ENCODE peak calls at places on chromosomes 6 and 20, in five cellular contexts. K is IMR-90, W is H9, M is mesenchymal stem cell, P is neuronal stem cell. V is an unnamed sample.

GRCh38 chr6:130670142-130670541 is 157.1 kb upstream of the SMLR1 start:
- DNase-seq in K (no peak), W (no peak), M (no peak), P (no peak), V (no peak)

GRCh38 chr6:83590413-83590812 is 78.1 kb downstream of the PRSS35 start:
- DNase-seq in M (peak), W (no peak), K (peak), P (no peak), V (no peak)

GRCh38 chr6:159279790-159280277 is 110.6 kb downstream of the FNDC1 start:
- DNase-seq in K (no peak), W (peak), M (no peak), P (no peak), V (peak)

GRCh38 chr20:24112360-24112759 is 123.8 kb upstream of the GGTLC1 start:
- DNase-seq in P (no peak), M (no peak), W (no peak), K (no peak), V (no peak)

GRCh38 chr6:2818593-2818992 is 23.1 kb downstream of the SERPINB1 start:
- DNase-seq in P (no peak), W (no peak), M (peak), K (peak), V (no peak)

GRCh38 chr6:156589281-156589680 is 187.9 kb upstream of the ARID1B start:
- DNase-seq in M (peak), W (no peak), P (no peak), K (peak), V (peak)

GRCh38 chr20:219290-220115 is 7.6 kb upstream of the DEFB129 start:
- DNase-seq in K (peak), M (peak), W (peak), P (no peak), V (no peak)

GRCh38 chr6:121652726-121653623 is 217.5 kb downstream of the GJA1 start:
- DNase-seq in P (no peak), W (no peak), K (peak), M (peak), V (peak)

GRCh38 chr6:92043782-92044181 is 1375.6 kb downstream of the EPHA7 start:
- DNase-seq in W (no peak), P (no peak), M (peak), K (no peak), V (no peak)

GRCh38 chr6:5135783-5136376 is 50.7 kb downstream of the PPP1R3G start:
- DNase-seq in M (peak), K (no peak), W (no peak), P (no peak), V (peak)

GRCh38 chr6:169861431-169862045 is 110.1 kb downstream of the ERMARD start:
- DNase-seq in M (no peak), W (no peak), P (no peak), K (no peak), V (no peak)

GRCh38 chr6:26124550-26125014 is 37.4 kb downstream of the HFE start:
- DNase-seq in W (no peak), M (no peak), K (no peak), P (no peak), V (no peak)

GRCh38 chr6:36459483-36459882 is 16.7 kb downstream of the KCTD20 start:
- DNase-seq in M (no peak), K (no peak), W (no peak), P (no peak), V (no peak)

GRCh38 chr20:22515264-22515663 is 69.1 kb downstream of the FOXA2 start:
- DNase-seq in W (peak), M (no peak), P (no peak), K (no peak), V (no peak)

GRCh38 chr6:82246802-82247633 is 526 bp downstream of the IBTK start:
- DNase-seq in K (peak), W (peak), M (peak), P (peak), V (peak)

GRCh38 chr6:41723178-41723935 is 12.1 kb downstream of the TFEB start:
- DNase-seq in P (no peak), K (peak), W (peak), M (peak), V (peak)

GRCh38 chr6:108804976-108805375 is 43.2 kb upstream of the ARMC2 start:
- DNase-seq in W (no peak), K (no peak), M (no peak), P (no peak), V (no peak)

GRCh38 chr6:75283907-75284284 is 696 bp downstream of the TMEM30A start:
- DNase-seq in K (no peak), M (no peak), P (no peak), W (no peak), V (no peak)

GRCh38 chr20:33162753-33163152 is 5.2 kb upstream of the BPIFA2 start:
- DNase-seq in M (no peak), W (no peak), K (no peak), P (no peak), V (no peak)

GRCh38 chr6:49409951-49410542 is 53.0 kb downstream of the MMUT start:
- DNase-seq in K (peak), W (peak), M (peak), P (peak), V (peak)

GRCh38 chr20:37299718-37300529 is 10.5 kb downstream of the MANBAL start:
- DNase-seq in W (no peak), M (peak), P (no peak), K (peak), V (no peak)

GRCh38 chr6:35049885-35050284 is 91.3 kb downstream of the TCP11 start:
- DNase-seq in P (no peak), W (no peak), K (peak), M (peak), V (no peak)

GRCh38 chr6:111057074-111057752 is 30.1 kb upstream of the SLC16A10 start:
- DNase-seq in W (no peak), P (peak), M (peak), K (peak), V (peak)

GRCh38 chr6:40822619-40823018 is 216.4 kb downstream of the UNC5CL start:
- DNase-seq in M (peak), P (no peak), W (no peak), K (no peak), V (no peak)

GRCh38 chr6:164942271-164942670 is 367.1 kb downstream of the C6orf118 start:
- DNase-seq in W (no peak), P (no peak), M (no peak), K (no peak), V (peak)

GRCh38 chr6:155374681-155375080 is 60.4 kb upstream of the TFB1M start:
- DNase-seq in P (no peak), W (no peak), M (no peak), K (no peak), V (no peak)

GRCh38 chr6:34536959-34537848 is 18.9 kb downstream of the SPDEF start:
- DNase-seq in M (no peak), W (no peak), P (no peak), K (no peak), V (no peak)

GRCh38 chr20:38108438-38109024 is 56.5 kb downstream of the TGM2 start:
- DNase-seq in P (no peak), M (peak), W (no peak), K (peak), V (peak)

GRCh38 chr20:52382931-52383330 is 191.4 kb upstream of the ZFP64 start:
- DNase-seq in P (no peak), K (no peak), W (no peak), M (no peak), V (no peak)

GRCh38 chr20:49863666-49864065 is 51.0 kb downstream of the SLC9A8 start:
- DNase-seq in M (no peak), K (no peak), P (no peak), W (no peak), V (no peak)

GRCh38 chr20:58818585-58819285 is 32.0 kb downstream of the GNAS-AS1 start:
- DNase-seq in P (no peak), M (peak), W (no peak), K (peak), V (peak)

GRCh38 chr6:127518710-127519468 is at the start of gene MTCL3:
- DNase-seq in W (peak), P (peak), K (peak), M (peak), V (no peak)

DNA sequence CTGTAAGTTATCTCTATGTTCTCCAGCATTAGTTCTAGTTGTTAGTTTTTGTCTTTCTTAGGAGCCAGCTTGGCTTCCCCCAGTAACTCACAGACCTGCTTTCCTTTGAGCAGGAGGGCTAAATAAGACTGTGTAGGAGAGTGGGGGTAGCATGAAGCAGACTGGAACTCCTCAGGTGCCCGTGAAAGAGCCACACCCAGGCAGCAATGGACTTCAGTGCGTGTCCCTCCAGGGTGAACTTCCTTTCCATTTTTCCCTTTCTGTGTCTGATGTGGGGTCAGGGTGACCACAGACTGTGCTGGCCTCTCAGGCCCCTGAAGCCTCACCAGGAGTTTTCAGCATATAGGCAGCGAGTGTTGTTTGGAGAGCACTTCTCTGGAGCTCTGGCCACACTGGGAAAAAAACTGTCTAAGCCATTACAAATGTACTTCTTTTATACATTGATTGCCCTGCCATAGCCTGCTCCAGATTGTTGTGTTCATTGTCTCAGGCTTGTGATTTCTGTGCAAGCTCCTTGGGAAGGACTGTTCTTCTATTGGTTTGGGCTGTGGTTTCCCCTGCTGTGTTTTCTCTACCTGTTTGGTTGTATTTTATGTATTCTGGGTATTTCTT is 55.7 kb downstream of the SH3BGRL2 start:
- DNase-seq in K (no peak), W (no peak), P (no peak), M (no peak), V (no peak)
- H3K18ac ChIP-seq in K (no peak), W (no peak), P (no peak), M (no peak), V (no peak)

GRCh38 chr20:45983279-45983743 is 11.3 kb upstream of the ZNF335 start:
- DNase-seq in M (no peak), P (no peak), K (no peak), W (no peak), V (peak)
- H3K18ac ChIP-seq in M (no peak), P (no peak), K (no peak), W (no peak), V (no peak)

GRCh38 chr6:157764346-157765068 is 58.5 kb upstream of the SNX9 start:
- DNase-seq in P (no peak), K (peak), W (no peak), M (peak), V (peak)
- H3K18ac ChIP-seq in P (no peak), K (peak), W (no peak), M (no peak), V (no peak)

GRCh38 chr6:93550551-93551276 is 131.4 kb upstream of the EPHA7 start:
- DNase-seq in W (no peak), K (no peak), M (peak), P (no peak), V (no peak)

GRCh38 chr6:93549868-93550267 is 130.5 kb upstream of the EPHA7 start:
- DNase-seq in P (no peak), W (no peak), K (no peak), M (no peak), V (no peak)

DNA sequence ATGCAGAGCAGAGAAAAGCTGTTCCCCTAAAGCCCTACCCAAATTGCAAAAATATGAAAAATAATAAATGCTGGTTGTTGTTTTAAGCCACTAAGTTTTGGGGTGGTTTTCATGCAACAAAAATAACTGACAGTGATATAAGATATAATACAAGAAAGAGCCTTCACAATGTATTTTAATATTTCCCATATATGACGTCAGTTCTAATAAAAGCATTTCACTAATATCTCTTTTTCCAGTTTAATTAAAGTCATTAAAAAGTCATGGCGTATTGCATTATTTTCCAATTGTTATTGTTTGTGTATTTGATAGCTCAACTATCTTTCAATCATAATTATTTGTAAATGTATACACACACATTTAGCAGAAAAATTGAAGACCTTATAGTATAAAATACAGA is 134.7 kb upstream of the EPHA7 start:
- DNase-seq in M (no peak), K (no peak), W (no peak), P (no peak), V (no peak)
- H3K18ac ChIP-seq in M (no peak), K (no peak), W (no peak), P (no peak), V (no peak)

V was measured in trophoblast cell.